ENCODE peak calls at places on chromosome 2, in four cellular contexts. M, A, K and L are unnamed samples. For H3K4me1, the result is how much of the 10 kb centered on the place peaks cover.

GRCh38 chr2:196849895-196850294 is 40.7 kb upstream of the C2orf66 start:
- DNase-seq in K (no peak), A (peak), M (peak), L (peak)

GRCh38 chr2:5520352-5520996 is 171.7 kb upstream of the SOX11 start:
- DNase-seq in M (no peak), A (no peak), K (peak), L (peak)

GRCh38 chr2:60149151-60149550 is 404.3 kb downstream of the BCL11A start:
- DNase-seq in K (no peak), A (no peak), M (no peak), L (no peak)

GRCh38 chr2:109378682-109379081 is 235.1 kb downstream of the SEPTIN10 start:
- DNase-seq in M (no peak), A (no peak), K (peak), L (peak)

GRCh38 chr2:38740851-38741541 is 10.2 kb downstream of the SRSF7 start:
- DNase-seq in A (no peak), M (peak), K (no peak), L (peak)

GRCh38 chr2:237154894-237155851 is 69.5 kb downstream of the COPS8 start:
- DNase-seq in K (no peak), M (no peak), A (no peak), L (no peak)

GRCh38 chr2:44955593-44956449 is 14.3 kb downstream of the SIX3 start:
- DNase-seq in M (peak), K (peak), A (peak), L (peak)

GRCh38 chr2:128276878-128277675 is 41.6 kb downstream of the HS6ST1 start:
- DNase-seq in M (no peak), A (peak), K (peak), L (no peak)

GRCh38 chr2:1297376-1298159 is 115.7 kb upstream of the TPO start:
- DNase-seq in M (no peak), K (no peak), A (no peak), L (no peak)

GRCh38 chr2:136378712-136379595 is 261.0 kb upstream of the CXCR4 start:
- DNase-seq in K (no peak), A (peak), M (peak), L (peak)

GRCh38 chr2:177449159-177449558 is 56.6 kb downstream of the AGPS start:
- DNase-seq in K (no peak), A (no peak), M (no peak), L (no peak)

GRCh38 chr2:61969376-61969775 is 63.9 kb downstream of the COMMD1 start:
- DNase-seq in A (no peak), M (no peak), K (no peak), L (no peak)

GRCh38 chr2:179343945-179344279 is 79.3 kb upstream of the SESTD1 start:
- DNase-seq in M (no peak), K (no peak), A (no peak), L (no peak)

GRCh38 chr2:95012881-95013550 is 12.5 kb upstream of the MAL start:
- DNase-seq in A (no peak), K (no peak), M (no peak), L (no peak)

GRCh38 chr2:157898591-157898996 is 22.5 kb upstream of the ACVR1 start:
- DNase-seq in A (no peak), M (peak), K (peak), L (peak)

GRCh38 chr2:222305510-222306392 is 7.0 kb upstream of the PAX3 start:
- DNase-seq in K (no peak), A (no peak), M (peak), L (no peak)

GRCh38 chr2:201824212-201824611 is 17.9 kb downstream of the CDK15 start:
- DNase-seq in M (no peak), K (no peak), A (no peak), L (no peak)

GRCh38 chr2:18829331-18829902 is 240.0 kb upstream of the NT5C1B start:
- DNase-seq in K (no peak), A (no peak), M (peak), L (peak)

GRCh38 chr2:194087569-194087968 is 1569.5 kb upstream of the SLC39A10 start:
- DNase-seq in M (no peak), K (no peak), A (no peak), L (no peak)

GRCh38 chr2:224646242-224646846 is 61.2 kb upstream of the CUL3 start:
- DNase-seq in A (no peak), K (no peak), M (peak), L (peak)

GRCh38 chr2:55231546-55232083 is 478 bp downstream of the CLHC1 start:
- DNase-seq in M (no peak), K (no peak), A (no peak), L (peak)

GRCh38 chr2:25042321-25043240 is 705 bp downstream of the EFR3B start:
- DNase-seq in A (peak), K (peak), M (peak), L (peak)

GRCh38 chr2:233075966-233076339 is 15.8 kb downstream of the INPP5D start:
- DNase-seq in A (peak), M (no peak), K (no peak), L (no peak)

GRCh38 chr2:149661844-149662243 is 74.3 kb upstream of the MMADHC start:
- DNase-seq in A (peak), M (peak), K (no peak), L (peak)

GRCh38 chr2:234566622-234567021 is 69.7 kb upstream of the ARL4C start:
- DNase-seq in A (no peak), K (no peak), M (no peak), L (no peak)

GRCh38 chr2:3575534-3576324 is 669 bp downstream of the RPS7 start:
- DNase-seq in A (no peak), K (no peak), M (peak), L (no peak)

GRCh38 chr2:157246212-157247067 is 11.1 kb upstream of the GALNT5 start:
- DNase-seq in M (peak), A (no peak), K (no peak), L (peak)

GRCh38 chr2:100321881-100322820 is at the start of gene LONRF2:
- DNase-seq in M (peak), A (no peak), K (no peak), L (no peak)

GRCh38 chr2:66515743-66516142 is 80.8 kb downstream of the MEIS1 start:
- DNase-seq in A (no peak), K (no peak), M (no peak), L (peak)

GRCh38 chr2:179561702-179562101 is 297.1 kb upstream of the SESTD1 start:
- DNase-seq in M (no peak), K (no peak), A (no peak), L (no peak)

GRCh38 chr2:230416061-230416721 is at the start of gene SP100:
- DNase-seq in A (peak), M (peak), K (peak), L (peak)

GRCh38 chr2:19021100-19021476 is 337.3 kb downstream of the OSR1 start:
- DNase-seq in M (peak), A (no peak), K (no peak), L (peak)

GRCh38 chr2:20254731-20255130 is 29.8 kb upstream of the SDC1 start:
- DNase-seq in M (no peak), K (no peak), A (no peak), L (no peak)

GRCh38 chr2:27264253-27264752 is 1.5 kb upstream of the SLC30A3 start:
- DNase-seq in K (no peak), A (no peak), M (no peak), L (no peak)

GRCh38 chr2:66836851-66837250 is 401.9 kb downstream of the MEIS1 start:
- DNase-seq in A (no peak), K (no peak), M (no peak), L (no peak)

GRCh38 chr2:185663811-185664210 is 74.8 kb upstream of the FSIP2 start:
- DNase-seq in M (no peak), K (no peak), A (no peak), L (no peak)
- TF ChIP-seq POLR2A in M (no peak), K (no peak), A (no peak), L (no peak)

DNA sequence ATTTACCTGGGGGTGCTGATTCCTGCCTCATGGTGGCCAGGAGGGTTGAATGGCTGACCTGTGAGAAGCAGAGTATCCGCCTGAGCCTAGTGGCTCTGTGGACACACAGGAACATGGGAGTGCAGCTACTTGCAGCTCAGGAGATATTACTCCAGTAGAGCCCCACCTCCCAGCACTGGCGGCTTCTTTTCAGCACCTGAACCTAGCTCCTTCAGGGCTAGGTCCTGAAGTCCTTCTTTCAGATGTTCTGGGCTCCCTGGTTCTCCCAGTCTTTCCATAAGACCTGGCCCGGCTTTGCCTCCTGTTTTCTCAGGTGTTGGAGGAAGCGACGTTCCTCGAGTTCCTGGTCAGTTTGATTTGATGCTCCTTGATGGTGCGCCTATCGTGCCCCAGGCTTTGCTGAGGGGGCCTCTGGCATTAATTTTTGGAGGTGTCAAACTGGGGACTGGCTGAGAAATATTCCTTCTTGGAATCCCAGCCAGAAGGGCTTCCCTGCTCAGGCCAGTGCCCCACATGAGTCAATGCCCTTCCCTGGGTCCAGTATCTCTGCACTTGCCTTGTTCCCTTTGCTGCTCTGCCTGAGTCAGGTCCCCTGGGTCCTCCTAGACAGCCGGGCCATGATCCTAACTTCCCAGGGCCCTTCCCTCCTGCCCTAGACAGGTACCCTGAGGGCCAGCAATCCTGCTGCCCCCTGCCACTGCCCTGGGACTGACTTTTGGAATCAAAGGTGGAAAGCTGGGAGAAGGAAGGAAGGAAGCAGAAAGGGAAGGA is 110.7 kb upstream of the HAAO start:
- DNase-seq in M (no peak), A (no peak), K (peak), L (no peak)
- H3K4me1 ChIP-seq in M (under half), A (under half), K (under half), L (under half)

DNA sequence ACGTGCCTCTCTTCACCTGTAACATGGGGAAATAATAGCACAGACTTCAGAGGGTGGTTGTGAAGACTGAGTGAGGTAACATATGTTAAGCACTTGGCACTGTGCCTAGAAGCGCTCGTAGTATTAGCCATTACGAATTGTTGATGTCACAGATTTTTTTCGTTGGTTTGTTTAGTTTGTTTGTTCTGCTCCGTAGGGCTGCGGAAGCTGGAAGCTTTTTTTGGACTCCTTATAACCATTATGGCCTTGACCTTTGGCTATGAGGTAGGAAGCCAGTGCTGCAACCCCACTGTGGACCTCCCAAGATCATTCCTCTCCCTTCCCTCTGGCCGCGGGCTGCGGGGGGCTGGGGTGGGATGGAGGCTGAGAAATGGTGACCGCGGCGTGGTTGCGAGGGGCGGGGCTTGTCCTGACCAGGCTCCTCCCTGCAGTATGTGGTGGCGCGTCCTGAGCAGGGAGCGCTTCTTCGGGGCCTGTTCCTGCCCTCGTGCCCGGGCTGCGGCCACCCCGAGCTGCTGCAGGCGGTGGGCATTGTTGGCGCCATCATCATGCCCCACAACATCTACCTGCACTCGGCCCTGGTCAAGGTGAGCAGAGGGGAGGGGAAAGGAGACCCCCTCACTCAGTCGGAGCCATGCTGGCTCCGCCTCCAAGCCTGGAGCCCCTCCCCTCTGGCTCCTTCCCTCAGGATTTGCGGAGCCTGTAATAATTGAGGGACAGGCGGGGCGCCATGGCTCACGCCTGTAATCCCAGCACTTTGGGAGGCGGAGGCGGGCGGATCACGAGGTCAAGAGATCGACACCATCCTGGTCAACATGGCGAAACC is 5.5 kb downstream of the SLC11A1 start:
- DNase-seq in K (peak), A (peak), M (peak), L (peak)
- TF ChIP-seq POLR2A in K (no peak), A (peak), M (peak), L (no peak)

GRCh38 chr2:69688212-69688611 is 44.7 kb upstream of the AAK1 start:
- DNase-seq in M (no peak), A (no peak), K (no peak), L (no peak)
- H3K4me1 ChIP-seq in M (under half), A (under half), K (under half), L (under half)

DNA sequence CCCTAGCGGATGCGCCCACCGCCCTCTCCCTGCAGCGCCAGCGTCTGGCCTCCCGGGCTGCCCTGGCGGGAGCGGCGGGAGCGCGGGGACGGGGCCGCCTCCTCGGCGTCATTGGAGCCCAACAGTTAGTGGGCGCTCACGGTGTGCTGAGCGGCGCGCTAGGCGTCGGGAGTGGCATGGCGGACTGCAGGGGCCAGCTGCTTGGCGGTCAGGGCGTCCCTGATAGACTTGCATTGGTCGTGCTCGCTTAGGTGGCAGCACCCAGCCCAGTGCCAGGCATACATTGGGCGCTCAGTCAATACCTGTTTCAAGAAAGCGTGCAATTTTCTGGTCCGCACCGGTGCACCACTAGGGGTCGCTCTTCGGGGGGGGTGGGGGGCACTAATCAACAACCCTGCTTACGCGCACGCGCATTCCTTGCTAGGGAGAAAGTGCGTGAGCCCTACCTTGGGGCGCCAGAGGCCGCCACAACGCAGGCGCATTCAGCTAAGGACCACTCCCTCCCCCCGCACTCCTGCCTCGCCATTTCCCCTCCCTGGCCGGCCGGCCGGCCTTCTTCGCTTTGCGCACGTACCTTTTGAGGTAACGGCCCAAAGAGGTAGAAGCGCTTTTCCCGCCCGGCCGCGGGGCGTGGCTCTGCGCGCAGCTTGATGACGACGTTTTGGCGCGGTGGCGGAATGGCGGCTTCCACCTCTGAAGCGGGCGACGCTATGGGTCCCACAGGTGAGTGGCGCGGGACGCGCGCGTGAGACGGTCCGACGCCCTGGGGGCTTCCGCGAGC is 411 bp upstream of the MZT2A start:
- DNase-seq in A (peak), K (peak), M (peak), L (peak)
- TF ChIP-seq POLR2A in A (peak), K (no peak), M (peak), L (no peak)

GRCh38 chr2:172465417-172466334 is 38.3 kb downstream of the ITGA6 start:
- DNase-seq in K (peak), M (peak), A (peak), L (peak)

GRCh38 chr2:172460780-172461201 is 33.4 kb downstream of the ITGA6 start:
- DNase-seq in K (no peak), M (no peak), A (no peak), L (peak)

GRCh38 chr2:172461591-172462392 is 34.4 kb downstream of the ITGA6 start:
- DNase-seq in M (peak), K (no peak), A (peak), L (peak)

GRCh38 chr2:172464340-172465129 is 37.1 kb downstream of the ITGA6 start:
- DNase-seq in A (no peak), M (no peak), K (no peak), L (no peak)

DNA sequence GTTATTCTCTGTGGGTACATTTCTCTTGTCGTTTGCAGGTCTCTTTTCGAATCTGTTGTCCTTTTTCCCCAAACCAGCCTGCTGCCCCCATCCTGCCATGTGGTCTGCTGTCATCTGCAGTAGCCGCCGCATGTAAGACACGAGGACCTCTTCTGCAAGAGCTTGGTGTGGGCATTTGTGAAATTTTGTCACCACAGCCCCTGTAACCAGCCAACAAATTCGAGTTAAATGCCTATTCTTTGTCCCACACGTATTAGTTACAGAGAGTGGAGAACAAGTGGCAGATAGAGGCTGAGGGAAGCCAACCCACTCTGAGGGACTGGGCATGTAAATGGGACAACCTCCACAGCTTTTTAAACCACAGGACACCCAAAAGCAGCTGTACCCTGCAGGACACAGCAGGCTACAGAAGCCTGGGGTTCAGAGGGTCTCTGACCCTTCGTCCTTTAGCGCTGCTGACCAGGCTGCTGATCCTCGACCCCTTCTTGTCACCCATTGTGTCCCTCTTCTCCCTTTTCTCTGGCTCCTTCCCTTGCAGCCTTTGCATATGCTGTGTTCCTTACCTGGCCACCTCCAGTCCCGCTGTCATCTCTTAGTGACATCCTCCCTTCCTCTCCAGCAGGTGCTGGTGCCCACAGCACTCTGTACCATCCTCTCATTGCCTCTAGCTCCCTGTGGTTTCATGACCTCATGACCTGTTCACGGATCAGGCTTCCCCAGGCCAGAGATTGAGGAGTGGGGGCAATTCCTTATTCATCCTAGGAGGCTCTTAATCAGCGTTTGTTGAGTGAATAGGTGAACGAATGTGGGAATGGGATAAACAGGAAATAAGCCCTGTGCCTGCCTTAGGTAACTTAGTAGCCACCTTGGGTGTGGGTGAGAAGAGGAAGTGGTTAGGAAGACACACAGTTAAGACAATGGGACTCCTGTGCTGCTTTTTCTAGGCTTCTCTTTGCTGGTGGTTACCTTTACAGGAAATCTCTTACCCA is 35.3 kb downstream of the ITGA6 start:
- DNase-seq in M (no peak), K (no peak), A (peak), L (no peak)
- H3K4me1 ChIP-seq in M (under half), K (under half), A (under half), L (under half)

GRCh38 chr2:120858361-120858760 is 122.7 kb downstream of the GLI2 start:
- DNase-seq in A (no peak), K (peak), M (no peak), L (no peak)
- TF ChIP-seq POLR2A in A (no peak), K (no peak), M (no peak), L (no peak)

DNA sequence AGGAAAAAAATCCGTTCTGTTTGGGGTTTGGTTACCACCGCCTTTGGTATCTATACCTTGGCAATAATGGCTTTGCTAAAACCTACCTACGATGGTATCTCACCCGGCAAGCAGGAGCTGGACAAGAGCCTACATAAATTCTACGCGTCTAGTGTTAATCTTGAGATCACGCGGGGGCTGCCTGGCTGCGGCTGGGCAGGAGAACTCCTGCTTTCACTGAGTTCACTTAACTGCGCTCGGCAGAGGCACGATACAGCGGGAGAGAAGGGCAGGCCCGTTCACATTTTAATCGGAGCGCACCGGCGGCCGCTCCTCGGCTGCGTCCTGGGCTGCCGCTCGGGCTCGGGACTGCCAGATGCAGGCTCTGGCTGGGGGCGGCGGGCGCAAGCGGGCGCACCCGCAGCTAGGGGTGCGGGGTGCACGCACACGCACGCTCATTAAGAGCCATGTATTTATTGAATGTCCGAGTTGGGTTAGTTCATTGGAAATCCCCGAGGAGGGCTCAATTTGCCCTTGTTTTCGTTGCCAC is 1.7 kb upstream of the POU3F3 start:
- DNase-seq in A (no peak), K (no peak), M (no peak), L (no peak)
- H3K4me1 ChIP-seq in A (under half), K (under half), M (under half), L (under half)